ENCODE peak calls at places on chromosome 9, in five cellular contexts. A is AG08395; L is right atrium auricular region; C is activated CD4-positive, alpha-beta T cell treated with anti-CD3 and anti-CD28 coated beads, Interleukin-2, amount 50 U/mL, for 1 hour; Y is fibroblast of the aortic adventitia. D is an unnamed sample.

GRCh38 chr9:7234144-7234543 is 476.4 kb downstream of the KDM4C start:
- DNase-seq in L (no peak), A (no peak), C (no peak), Y (peak; percentile 31), D (peak; percentile 36)

GRCh38 chr9:129626079-129626943 is at the start of gene NTMT1:
- DNase-seq in Y (peak; percentile 78), L (peak; percentile 90), C (peak; percentile 92), A (peak; percentile 93), D (peak; percentile 96)

GRCh38 chr9:133693703-133694529 is 44.2 kb downstream of the SARDH start:
- DNase-seq in Y (no peak), L (no peak), A (no peak), C (no peak), D (no peak)

GRCh38 chr9:130833324-130833990 is 1.6 kb upstream of the ABL1 start:
- DNase-seq in Y (no peak), A (no peak), C (no peak), L (no peak), D (no peak)

GRCh38 chr9:37369671-37370070 is 52.8 kb upstream of the GRHPR start:
- DNase-seq in C (no peak), L (no peak), A (no peak), Y (no peak), D (no peak)

GRCh38 chr9:111237447-111237846 is 92.6 kb downstream of the OR2K2 start:
- DNase-seq in Y (no peak), L (no peak), A (no peak), C (no peak), D (no peak)

GRCh38 chr9:128898382-128898781 is 16.4 kb downstream of the LRRC8A start:
- DNase-seq in C (no peak), L (no peak), A (no peak), Y (no peak), D (no peak)

GRCh38 chr9:135399000-135399649 is 80.5 kb upstream of the PPP1R26 start:
- DNase-seq in L (no peak), Y (no peak), A (no peak), C (no peak), D (no peak)

GRCh38 chr9:88197781-88198345 is 59.6 kb upstream of the SPATA31C2 start:
- DNase-seq in C (no peak), L (no peak), A (peak; percentile 81), Y (peak; percentile 68), D (peak; percentile 96)

GRCh38 chr9:16964228-16964627 is 93.8 kb upstream of the BNC2 start:
- DNase-seq in Y (peak; percentile 97), C (no peak), L (no peak), A (peak; percentile 66), D (no peak)

D was measured in trophoblast cell.